ENCODE peak calls at places on chromosomes 2 and 18, in four cellular contexts. K is SK-N-SH, J is H1, Z is HCT116. N is an unnamed sample.

GRCh38 chr18:67525328-67526110 is 9.0 kb upstream of the DSEL start:
- DNase-seq in K (no peak), J (no peak), Z (no peak), N (peak)

GRCh38 chr18:63078471-63078870 is 241.1 kb downstream of the BCL2 start:
- DNase-seq in K (no peak), J (no peak), Z (no peak), N (no peak)

GRCh38 chr2:227163445-227163997 is 484 bp downstream of the COL4A4 start:
- DNase-seq in K (peak), J (no peak), Z (no peak), N (no peak)

GRCh38 chr2:55843096-55843991 is 80.2 kb downstream of the EFEMP1 start:
- DNase-seq in K (no peak), J (no peak), Z (no peak), N (peak)

GRCh38 chr2:240325654-240326031 is 109.8 kb upstream of the GPC1 start:
- DNase-seq in K (peak), J (no peak), Z (no peak), N (peak)

GRCh38 chr2:38146302-38146916 is 70.5 kb upstream of the CYP1B1 start:
- DNase-seq in K (no peak), J (no peak), Z (peak), N (no peak)

GRCh38 chr18:60372598-60372997 is at the start of gene MC4R:
- DNase-seq in K (peak), J (no peak), Z (peak), N (no peak)

GRCh38 chr2:45626387-45627010 is 15.4 kb upstream of the SRBD1 start:
- DNase-seq in K (no peak), J (no peak), Z (no peak), N (no peak)

GRCh38 chr18:24009651-24010333 is 4.8 kb upstream of the TTC39C start:
- DNase-seq in K (no peak), J (no peak), Z (no peak), N (no peak)

GRCh38 chr2:207819839-207820784 is 50.4 kb upstream of the FZD5 start:
- DNase-seq in K (no peak), J (no peak), Z (no peak), N (no peak)

GRCh38 chr2:177597759-177598158 is 205.2 kb downstream of the AGPS start:
- DNase-seq in K (peak), J (no peak), Z (no peak), N (no peak)

GRCh38 chr2:17171446-17172049 is 346.7 kb downstream of the RAD51AP2 start:
- DNase-seq in K (peak), J (peak), Z (peak), N (no peak)

GRCh38 chr2:9950521-9951271 is 797 bp upstream of the GRHL1 start:
- DNase-seq in K (no peak), J (peak), Z (no peak), N (peak)

GRCh38 chr2:140311905-140312304 is 1531.7 kb upstream of the NXPH2 start:
- DNase-seq in K (no peak), J (no peak), Z (no peak), N (no peak)

GRCh38 chr2:80852079-80852807 is 547.7 kb upstream of the LRRTM1 start:
- DNase-seq in K (no peak), J (no peak), Z (no peak), N (no peak)

GRCh38 chr2:69686855-69687254 is 43.3 kb upstream of the AAK1 start:
- DNase-seq in K (no peak), J (no peak), Z (no peak), N (no peak)

GRCh38 chr2:171522804-171523338 is 597 bp downstream of the CYBRD1 start:
- DNase-seq in K (no peak), J (no peak), Z (no peak), N (no peak)

GRCh38 chr2:175180701-175181103 is 808 bp downstream of the ATP5MC3 start:
- DNase-seq in K (peak), J (no peak), Z (no peak), N (peak)

GRCh38 chr2:176056411-176056810 is 27.4 kb downstream of the EVX2 start:
- DNase-seq in K (no peak), J (no peak), Z (no peak), N (no peak)

GRCh38 chr2:171320208-171320621 is 113.6 kb downstream of the METTL8 start:
- DNase-seq in K (no peak), J (peak), Z (no peak), N (no peak)

GRCh38 chr2:239263231-239263936 is 137.4 kb downstream of the HDAC4 start:
- DNase-seq in K (no peak), J (no peak), Z (no peak), N (no peak)

GRCh38 chr2:96239745-96240264 is 26.0 kb downstream of the TMEM127 start:
- DNase-seq in K (no peak), J (no peak), Z (no peak), N (no peak)

GRCh38 chr2:127637725-127638252 is 8.2 kb upstream of the GPR17 start:
- DNase-seq in K (no peak), J (no peak), Z (peak), N (peak)

GRCh38 chr2:240523451-240524281 is 34.1 kb downstream of the ANKMY1 start:
- DNase-seq in K (no peak), J (peak), Z (no peak), N (no peak)

GRCh38 chr18:23828426-23828825 is 139.2 kb downstream of the LAMA3 start:
- DNase-seq in K (no peak), J (no peak), Z (peak), N (peak)

GRCh38 chr2:181805228-181806038 is 86.1 kb upstream of the ITPRID2 start:
- DNase-seq in K (no peak), J (no peak), Z (no peak), N (no peak)

GRCh38 chr2:32357545-32358482 is 991 bp downstream of the BIRC6 start:
- DNase-seq in K (peak), J (peak), Z (peak), N (peak)

GRCh38 chr18:77145364-77145901 is 12.8 kb upstream of the MBP start:
- DNase-seq in K (no peak), J (no peak), Z (no peak), N (no peak)

GRCh38 chr2:29053223-29053622 is 21.1 kb downstream of the PCARE start:
- DNase-seq in K (peak), J (no peak), Z (peak), N (no peak)

GRCh38 chr18:32110005-32110404 is 18.3 kb downstream of the RNF138 start:
- DNase-seq in K (no peak), J (no peak), Z (no peak), N (no peak)

GRCh38 chr2:213251618-213252017 is 32.6 kb upstream of the SPAG16 start:
- DNase-seq in K (peak), J (no peak), Z (peak), N (peak)

GRCh38 chr2:10260130-10260529 is 42.6 kb upstream of the HPCAL1 start:
- DNase-seq in K (no peak), J (no peak), Z (no peak), N (no peak)

GRCh38 chr2:117931266-117931665 is 82.6 kb downstream of the CCDC93 start:
- DNase-seq in K (no peak), J (no peak), Z (no peak), N (no peak)

GRCh38 chr2:199833525-199833924 is 17.5 kb downstream of the FTCDNL1 start:
- DNase-seq in K (no peak), J (no peak), Z (no peak), N (peak)

GRCh38 chr2:157891630-157892016 is 15.5 kb upstream of the ACVR1 start:
- DNase-seq in K (no peak), J (no peak), Z (no peak), N (no peak)

GRCh38 chr2:237475704-237476107 is 11.3 kb upstream of the MLPH start:
- DNase-seq in K (no peak), J (no peak), Z (no peak), N (peak)

DNA sequence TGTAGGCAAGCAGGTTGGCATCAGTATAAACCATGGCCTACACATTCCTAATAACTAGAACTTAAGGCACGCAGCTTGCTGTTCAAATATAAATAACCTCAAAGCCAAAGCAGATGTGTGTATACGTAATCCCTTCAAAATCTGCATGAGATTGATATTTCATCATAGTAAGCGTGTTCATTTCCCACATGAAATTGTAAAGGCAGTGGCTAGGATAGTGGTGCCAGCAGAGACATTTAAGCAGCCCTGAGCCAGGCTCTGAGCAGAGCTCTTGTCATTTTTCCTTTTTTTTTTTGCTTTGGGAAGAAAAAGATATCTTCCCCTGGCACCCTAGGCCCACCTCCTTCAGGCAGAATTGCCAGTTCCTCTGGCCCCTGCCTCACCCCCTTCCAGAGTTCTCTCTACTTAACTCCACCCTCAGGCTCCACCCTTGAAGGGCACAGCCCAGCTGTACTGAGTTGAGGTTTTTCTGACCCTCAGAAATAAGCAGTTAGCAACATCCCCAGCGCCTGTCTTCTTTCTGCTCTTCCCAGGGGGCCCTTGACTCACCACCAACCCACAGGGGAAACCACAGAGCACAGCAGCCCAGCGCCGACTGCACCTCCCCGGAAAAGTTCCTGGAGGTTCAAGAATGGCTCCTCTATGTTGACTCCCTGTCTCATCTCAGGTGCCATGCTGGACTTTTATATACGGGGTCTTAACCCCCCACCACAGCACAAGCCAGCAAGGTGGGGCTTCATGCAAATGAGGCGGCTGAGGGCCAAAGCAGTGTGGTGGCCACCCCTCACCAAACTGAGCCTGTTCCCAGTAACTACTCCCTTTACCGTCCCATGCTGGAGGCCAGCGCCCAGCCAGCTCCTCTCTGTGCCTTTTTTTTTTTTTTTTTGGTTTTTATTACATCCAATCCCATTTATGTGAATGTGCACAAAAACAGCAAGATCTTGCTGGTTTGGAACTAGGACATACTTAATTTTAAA is 84.7 kb downstream of the EHD3 start:
- DNase-seq in K (no peak), J (no peak), Z (no peak), N (no peak)
- TF ChIP-seq JUND in K (peak), J (no peak), Z (no peak), N (no peak)

GRCh38 chr2:160697817-160698216 is 204.2 kb upstream of the RBMS1 start:
- DNase-seq in K (no peak), J (no peak), Z (no peak), N (no peak)

GRCh38 chr2:160695402-160696060 is 201.9 kb upstream of the RBMS1 start:
- DNase-seq in K (no peak), J (no peak), Z (no peak), N (no peak)

GRCh38 chr2:160694221-160694620 is 200.6 kb upstream of the RBMS1 start:
- DNase-seq in K (no peak), J (no peak), Z (no peak), N (no peak)

GRCh38 chr2:160696061-160696452 is 202.4 kb upstream of the RBMS1 start:
- DNase-seq in K (no peak), J (no peak), Z (no peak), N (no peak)

GRCh38 chr2:160694631-160695030 is 201.0 kb upstream of the RBMS1 start:
- DNase-seq in K (no peak), J (no peak), Z (no peak), N (no peak)
- TF ChIP-seq JUND in K (no peak), J (no peak), Z (no peak), N (no peak)

DNA sequence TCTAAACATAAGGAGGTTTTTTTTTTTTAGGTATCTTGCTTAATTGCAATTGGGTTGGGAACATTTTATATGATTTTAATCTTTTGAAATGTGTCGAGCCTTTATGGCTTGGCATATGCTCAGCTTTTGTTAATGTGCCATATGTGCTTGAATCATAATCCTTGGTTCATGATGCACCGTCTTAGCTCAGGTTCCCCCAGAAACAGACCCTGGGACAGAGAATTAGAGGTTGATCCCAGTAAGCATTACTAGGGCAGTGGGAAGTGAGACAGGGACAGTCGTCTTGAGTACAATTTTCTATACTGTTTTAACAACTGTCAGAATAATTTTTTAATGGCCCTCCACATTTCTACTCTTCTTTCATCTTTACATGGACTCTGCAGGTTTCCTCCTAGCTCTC is 9.4 kb downstream of the CHCHD5 start:
- DNase-seq in K (no peak), J (no peak), Z (no peak), N (no peak)
- TF ChIP-seq JUND in K (no peak), J (no peak), Z (no peak), N (no peak)

GRCh38 chr2:195759877-195760276 is 102.9 kb downstream of the SLC39A10 start:
- DNase-seq in K (no peak), J (no peak), Z (no peak), N (no peak)

GRCh38 chr2:195758846-195759245 is 101.8 kb downstream of the SLC39A10 start:
- DNase-seq in K (no peak), J (no peak), Z (no peak), N (no peak)

GRCh38 chr2:195756218-195756941 is 99.4 kb downstream of the SLC39A10 start:
- DNase-seq in K (no peak), J (no peak), Z (peak), N (no peak)
- TF ChIP-seq JUND in K (no peak), J (no peak), Z (peak), N (no peak)

GRCh38 chr2:73821227-73821626 is 7.5 kb upstream of the STAMBP start:
- DNase-seq in K (no peak), J (no peak), Z (no peak), N (no peak)
- TF ChIP-seq JUND in K (no peak), J (no peak), Z (no peak), N (no peak)

GRCh38 chr2:230879891-230880290 is 15.1 kb downstream of the ITM2C start:
- DNase-seq in K (no peak), J (no peak), Z (no peak), N (no peak)

GRCh38 chr2:230878599-230878965 is 13.8 kb downstream of the ITM2C start:
- DNase-seq in K (no peak), J (no peak), Z (no peak), N (no peak)

GRCh38 chr2:230877131-230877736 is 12.5 kb downstream of the ITM2C start:
- DNase-seq in K (no peak), J (peak), Z (no peak), N (no peak)

GRCh38 chr2:230879271-230879882 is 14.6 kb downstream of the ITM2C start:
- DNase-seq in K (no peak), J (no peak), Z (no peak), N (no peak)

GRCh38 chr2:230877737-230878598 is 13.2 kb downstream of the ITM2C start:
- DNase-seq in K (no peak), J (no peak), Z (no peak), N (no peak)
- TF ChIP-seq JUND in K (no peak), J (no peak), Z (no peak), N (no peak)

DNA sequence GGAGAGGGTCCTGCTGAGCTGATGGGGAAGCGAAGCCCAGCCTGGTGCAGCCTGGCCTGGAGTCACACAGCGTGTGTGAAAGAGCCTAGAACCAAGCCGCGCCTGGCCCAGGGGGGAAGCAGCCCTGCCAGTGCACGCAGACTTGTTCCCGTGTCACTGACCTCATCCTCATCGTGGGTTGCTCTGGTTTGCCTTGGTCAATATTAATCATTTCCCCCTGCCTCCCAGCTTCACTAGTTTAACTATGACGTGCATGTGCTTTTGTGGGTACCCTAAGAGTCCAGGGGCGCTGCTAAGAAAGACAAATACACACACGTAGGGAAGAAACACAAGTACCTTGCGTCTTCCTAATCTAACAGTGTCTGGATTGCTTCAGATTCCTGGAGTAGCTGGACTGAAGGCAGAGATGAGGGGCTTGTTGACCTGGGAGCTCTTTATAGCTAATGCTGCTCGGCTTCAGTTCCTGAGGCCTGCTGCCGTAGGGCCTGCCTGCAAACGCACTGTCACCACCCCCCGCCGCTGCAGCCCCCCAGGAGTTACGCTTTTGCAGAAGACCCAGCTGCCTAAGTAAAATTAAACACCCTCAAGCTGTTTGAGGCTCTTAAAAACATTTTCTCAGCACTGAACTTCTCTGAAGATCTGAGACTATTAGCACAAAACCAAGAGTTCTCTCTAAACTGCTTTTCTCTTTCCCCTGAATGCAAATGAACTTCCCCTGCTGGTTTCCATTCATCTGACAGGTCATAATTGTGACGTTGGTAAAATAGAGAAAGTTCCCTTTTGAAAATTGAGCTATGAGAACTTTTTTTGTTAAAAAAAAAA is 159.2 kb downstream of the FAM210A start:
- DNase-seq in K (no peak), J (no peak), Z (no peak), N (no peak)
- TF ChIP-seq JUND in K (no peak), J (no peak), Z (no peak), N (no peak)

GRCh38 chr2:64594563-64594989 is 59.1 kb downstream of the SERTAD2 start:
- DNase-seq in K (no peak), J (no peak), Z (no peak), N (no peak)
- TF ChIP-seq JUND in K (no peak), J (no peak), Z (no peak), N (no peak)